ENCODE peak calls at places on chromosome 13, in seven cellular contexts. L, G, V, T, P, U and I are unnamed samples.

GRCh38 chr13:97978661-97979450 is 25.4 kb downstream of the IPO5 start:
- DNase-seq in L (peak), G (peak), V (no peak), T (no peak), P (no peak), U (no peak), I (no peak)

GRCh38 chr13:38167164-38167822 is 182.4 kb upstream of the UFM1 start:
- DNase-seq in L (no peak), G (no peak), V (no peak), T (no peak), P (no peak), U (peak), I (no peak)

GRCh38 chr13:57624565-57625435 is 6.7 kb upstream of the PCDH17 start:
- DNase-seq in L (peak), G (peak), V (peak), T (no peak), P (no peak), U (peak), I (peak)

GRCh38 chr13:21812192-21812626 is 141.3 kb downstream of the FGF9 start:
- DNase-seq in L (no peak), G (no peak), V (no peak), T (no peak), P (no peak), U (no peak), I (peak)

GRCh38 chr13:101258071-101258470 is 158.2 kb downstream of the NALCN start:
- DNase-seq in L (peak), G (peak), V (no peak), T (no peak), P (peak), U (peak), I (peak)

GRCh38 chr13:87582399-87582798 is 88.8 kb upstream of the SLITRK5 start:
- DNase-seq in L (no peak), G (no peak), V (no peak), T (no peak), P (no peak), U (no peak), I (no peak)

GRCh38 chr13:41017153-41017552 is 2.0 kb downstream of the ELF1 start:
- DNase-seq in L (no peak), G (no peak), V (no peak), T (no peak), P (no peak), U (peak), I (no peak)

GRCh38 chr13:33401238-33401637 is 115.7 kb upstream of the STARD13 start:
- DNase-seq in L (peak), G (no peak), V (no peak), T (no peak), P (no peak), U (no peak), I (no peak)

GRCh38 chr13:65844266-65844841 is 1385.8 kb downstream of the PCDH9 start:
- DNase-seq in L (no peak), G (no peak), V (no peak), T (no peak), P (no peak), U (no peak), I (no peak)

GRCh38 chr13:110445183-110445582 is 116.3 kb downstream of the RAB20 start:
- DNase-seq in L (peak), G (peak), V (no peak), T (no peak), P (peak), U (peak), I (no peak)

GRCh38 chr13:21399741-21400140 is 59.4 kb downstream of the ZDHHC20 start:
- DNase-seq in L (peak), G (no peak), V (no peak), T (no peak), P (no peak), U (no peak), I (no peak)

GRCh38 chr13:99656843-99657506 is 155.7 kb downstream of the TM9SF2 start:
- DNase-seq in L (no peak), G (no peak), V (no peak), T (peak), P (no peak), U (no peak), I (no peak)

GRCh38 chr13:48000559-48001126 is 430 bp downstream of the SUCLA2 start:
- DNase-seq in L (peak), G (no peak), V (no peak), T (peak), P (peak), U (no peak), I (no peak)

GRCh38 chr13:65309906-65310305 is 1920.2 kb downstream of the PCDH9 start:
- DNase-seq in L (no peak), G (no peak), V (no peak), T (no peak), P (no peak), U (no peak), I (no peak)

GRCh38 chr13:73820688-73821087 is 313.5 kb downstream of the KLF12 start:
- DNase-seq in L (no peak), G (no peak), V (no peak), T (no peak), P (no peak), U (peak), I (no peak)

GRCh38 chr13:47426126-47426849 is 529.4 kb upstream of the HTR2A start:
- DNase-seq in L (peak), G (peak), V (no peak), T (no peak), P (no peak), U (no peak), I (no peak)

GRCh38 chr13:52998290-52998876 is 30.2 kb upstream of the OLFM4 start:
- DNase-seq in L (no peak), G (no peak), V (no peak), T (no peak), P (no peak), U (no peak), I (no peak)

GRCh38 chr13:34762312-34762711 is 179.8 kb upstream of the NBEA start:
- DNase-seq in L (peak), G (no peak), V (no peak), T (no peak), P (no peak), U (no peak), I (no peak)

GRCh38 chr13:74966814-74967213 is 515.2 kb downstream of the TBC1D4 start:
- DNase-seq in L (peak), G (peak), V (peak), T (no peak), P (no peak), U (no peak), I (no peak)

GRCh38 chr13:98419786-98420559 is 156.9 kb downstream of the STK24 start:
- DNase-seq in L (no peak), G (no peak), V (no peak), T (no peak), P (no peak), U (no peak), I (no peak)

GRCh38 chr13:45545686-45546409 is 69.7 kb downstream of the ERICH6B start:
- DNase-seq in L (peak), G (no peak), V (no peak), T (no peak), P (no peak), U (no peak), I (no peak)

GRCh38 chr13:45542878-45543277 is 72.7 kb downstream of the ERICH6B start:
- DNase-seq in L (no peak), G (no peak), V (no peak), T (no peak), P (no peak), U (no peak), I (peak)

GRCh38 chr13:45542391-45542790 is 73.1 kb downstream of the ERICH6B start:
- DNase-seq in L (no peak), G (no peak), V (no peak), T (no peak), P (no peak), U (no peak), I (peak)

GRCh38 chr13:45546410-45546765 is 69.2 kb downstream of the ERICH6B start:
- DNase-seq in L (no peak), G (no peak), V (no peak), T (no peak), P (no peak), U (no peak), I (no peak)

GRCh38 chr13:45544520-45544919 is 71.0 kb downstream of the ERICH6B start:
- DNase-seq in L (no peak), G (no peak), V (no peak), T (no peak), P (no peak), U (no peak), I (no peak)
- TF ChIP-seq CTCF in L (no peak), G (no peak), V (no peak), T (no peak), P (peak), U (no peak), I (no peak)

GRCh38 chr13:108220042-108220441 is 1.9 kb downstream of the ABHD13 start:
- DNase-seq in L (no peak), G (no peak), V (no peak), T (no peak), P (no peak), U (peak), I (no peak)
- TF ChIP-seq CTCF in L (no peak), G (no peak), V (no peak), T (no peak), P (no peak), U (no peak), I (no peak)

DNA sequence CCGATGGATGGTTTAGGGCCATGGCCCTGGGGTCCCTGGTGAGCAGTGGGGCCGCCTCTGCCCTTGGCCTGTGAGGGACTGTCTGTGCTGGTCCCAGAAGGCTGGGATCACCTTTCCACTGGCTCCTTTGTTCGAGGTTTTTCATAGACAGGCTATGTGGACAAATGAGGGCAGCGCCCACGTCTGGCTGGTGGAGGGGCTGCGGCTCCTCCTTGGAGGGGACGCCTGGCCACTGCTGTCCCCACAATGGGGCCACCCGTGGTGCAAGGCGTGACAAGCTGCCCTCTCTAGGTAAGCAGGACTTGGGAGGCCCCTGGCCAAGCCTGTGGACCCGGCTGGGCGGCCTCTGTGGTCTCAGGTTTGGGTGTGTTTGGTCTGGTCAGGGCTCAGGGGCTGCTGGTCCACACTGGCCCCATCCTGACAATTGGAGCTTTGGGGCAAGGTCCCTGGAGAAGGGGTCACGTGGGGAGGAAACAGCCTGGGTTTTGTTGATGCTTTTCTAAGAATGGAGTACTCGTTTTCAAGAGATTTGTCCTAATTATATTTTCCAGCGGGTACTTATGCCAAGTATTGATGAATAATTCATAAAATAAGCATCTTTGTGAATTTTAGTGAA is 33.3 kb downstream of the MCF2L start:
- DNase-seq in L (no peak), G (no peak), V (peak), T (no peak), P (no peak), U (no peak), I (no peak)
- TF ChIP-seq CTCF in L (no peak), G (no peak), V (peak), T (no peak), P (peak), U (no peak), I (peak)

GRCh38 chr13:27869436-27870090 is 50.2 kb upstream of the PDX1 start:
- DNase-seq in L (no peak), G (no peak), V (no peak), T (no peak), P (no peak), U (no peak), I (no peak)
- TF ChIP-seq CTCF in L (no peak), G (no peak), V (peak), T (peak), P (no peak), U (no peak), I (no peak)

DNA sequence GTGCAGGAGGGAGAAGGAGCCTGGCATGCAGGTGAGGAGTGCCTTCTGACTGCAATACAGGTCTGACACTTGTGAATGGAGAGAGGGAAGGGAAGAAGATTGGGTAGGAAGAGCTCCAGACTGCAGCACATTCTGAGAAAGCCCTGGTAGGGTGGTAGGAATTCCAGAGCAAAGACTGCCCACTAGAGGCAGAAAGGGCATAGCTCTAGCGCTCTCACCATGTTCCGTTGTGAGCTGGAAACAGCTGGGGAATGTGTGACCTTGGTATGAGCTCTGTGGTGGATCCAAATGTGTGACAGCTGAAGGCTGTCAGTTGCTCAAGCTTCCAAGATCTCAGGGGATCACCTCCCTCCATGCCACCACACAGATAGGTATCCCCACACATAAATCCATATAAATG is 2.9 kb upstream of the MTUS2 start:
- DNase-seq in L (no peak), G (no peak), V (peak), T (no peak), P (no peak), U (no peak), I (no peak)
- TF ChIP-seq CTCF in L (no peak), G (peak), V (no peak), T (no peak), P (peak), U (no peak), I (no peak)

DNA sequence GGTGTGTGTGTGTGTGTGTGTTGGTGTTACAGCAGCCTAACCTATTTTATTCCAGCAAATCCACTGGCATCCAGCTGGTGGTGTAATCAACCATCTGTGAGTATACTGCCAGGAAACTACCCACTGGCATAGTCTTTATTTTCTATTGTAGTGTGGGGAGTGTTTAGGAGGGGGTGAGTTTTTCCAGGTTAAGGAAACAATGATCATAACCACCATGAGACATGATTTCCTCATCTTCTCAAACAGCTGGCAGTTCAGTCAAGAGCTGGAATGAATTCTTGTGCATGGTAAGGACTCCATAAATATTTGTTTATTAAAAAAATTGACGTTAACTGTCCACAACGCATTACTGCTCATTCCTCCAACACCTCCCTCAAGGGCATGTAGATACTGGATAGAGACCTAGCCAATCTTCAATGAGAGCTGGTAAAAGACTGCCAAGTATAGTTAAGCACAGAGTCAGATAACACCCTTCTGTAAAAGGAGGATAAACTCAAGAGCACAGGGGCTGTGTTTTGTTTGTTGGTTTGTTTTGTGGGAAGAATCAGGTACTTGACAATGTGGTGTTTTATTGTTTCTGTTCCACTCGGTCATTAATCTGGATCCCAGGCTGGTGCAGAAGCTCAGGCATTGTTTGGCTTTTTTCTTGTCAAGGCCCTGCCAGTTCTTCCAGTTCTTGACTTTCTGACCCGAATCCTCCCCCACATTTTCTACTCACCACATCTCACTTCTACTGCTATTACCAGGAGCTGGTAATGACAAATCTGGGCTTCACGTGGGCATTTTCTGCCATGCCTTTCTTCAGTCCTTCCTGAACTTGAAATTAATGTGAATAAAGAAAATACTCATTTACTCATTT is 31.6 kb upstream of the SLC46A3 start:
- DNase-seq in L (peak), G (no peak), V (no peak), T (no peak), P (no peak), U (no peak), I (no peak)
- TF ChIP-seq CTCF in L (no peak), G (no peak), V (no peak), T (no peak), P (no peak), U (no peak), I (no peak)